ENCODE peak calls at places on chromosomes 4 and X, in six cellular contexts. X is GM23338, O is SK-N-SH, P is breast epithelium, G is esophagus muscularis mucosa, C is SK-N-MC. W is an unnamed sample.

GRCh38 chr4:150176559-150176958 is 98.3 kb downstream of the DCLK2 start:
- DNase-seq in P (no peak), C (peak; percentile 75), O (peak; percentile 34), G (peak; percentile 14), X (no peak), W (no peak)

GRCh38 chr4:55398461-55398860 is 2.7 kb downstream of the TMEM165 start:
- DNase-seq in X (no peak), O (no peak), C (no peak), G (no peak), P (no peak), W (no peak)

GRCh38 chr4:71151054-71151453 is 157.6 kb downstream of the DCK start:
- DNase-seq in G (no peak), C (no peak), O (no peak), P (no peak), X (no peak), W (no peak)

GRCh38 chr4:136571315-136571714 is 961.0 kb downstream of the PCDH18 start:
- DNase-seq in X (no peak), C (no peak), O (no peak), G (no peak), P (no peak), W (no peak)

GRCh38 chrX:149570668-149571067 is 16.6 kb downstream of the MAGEA9B start:
- DNase-seq in P (peak; percentile 20), G (no peak), X (no peak), O (no peak), C (no peak), W (no peak)

GRCh38 chr4:143163618-143164017 is 21.1 kb upstream of the USP38 start:
- DNase-seq in C (no peak), X (no peak), O (no peak), P (no peak), G (no peak), W (no peak)

GRCh38 chrX:143788265-143788664 is 67.7 kb upstream of the SPANXN2 start:
- DNase-seq in P (no peak), X (peak; percentile 1), G (no peak), C (peak; percentile 30), O (peak; percentile 8), W (no peak)

GRCh38 chr4:24060932-24061331 is 171.1 kb upstream of the PPARGC1A start:
- DNase-seq in X (no peak), O (no peak), G (no peak), P (no peak), C (no peak), W (no peak)

GRCh38 chr4:23856630-23857029 is 33.2 kb downstream of the PPARGC1A start:
- DNase-seq in G (no peak), C (no peak), P (no peak), X (no peak), O (no peak), W (no peak)

GRCh38 chr4:8819421-8820177 is 52.0 kb downstream of the HMX1 start:
- DNase-seq in O (peak; percentile 37), X (peak; percentile 28), P (no peak), C (no peak), G (peak; percentile 84), W (peak; percentile 64)

GRCh38 chrX:30831082-30831481 is 58.0 kb downstream of the TAB3 start:
- DNase-seq in G (no peak), X (peak; percentile 49), O (no peak), P (no peak), C (no peak), W (no peak)

GRCh38 chr4:175998782-175999181 is 66.9 kb upstream of the WDR17 start:
- DNase-seq in O (no peak), G (no peak), X (peak; percentile 91), C (peak; percentile 14), P (no peak), W (no peak)

GRCh38 chr4:98976716-98977115 is 18.8 kb upstream of the METAP1 start:
- DNase-seq in C (no peak), O (no peak), G (no peak), P (no peak), X (no peak), W (no peak)

GRCh38 chr4:106238819-106239420 is 77.1 kb downstream of the TBCK start:
- DNase-seq in G (no peak), C (peak; percentile 6), X (peak; percentile 80), P (no peak), O (peak; percentile 21), W (no peak)

GRCh38 chr4:57037982-57038604 is 59.4 kb downstream of the POLR2B start:
- DNase-seq in C (no peak), X (peak; percentile 89), O (peak; percentile 72), P (peak; percentile 41), G (no peak), W (no peak)

GRCh38 chr4:79082988-79083387 is 143.8 kb upstream of the PAQR3 start:
- DNase-seq in P (no peak), C (no peak), O (no peak), G (no peak), X (no peak), W (no peak)

GRCh38 chr4:142473960-142474338 is 372.2 kb downstream of the INPP4B start:
- DNase-seq in P (no peak), C (no peak), O (no peak), X (no peak), G (no peak), W (no peak)

GRCh38 chrX:63930140-63930539 is 145.1 kb upstream of the ARHGEF9 start:
- DNase-seq in G (no peak), C (no peak), X (peak; percentile 61), P (no peak), O (peak; percentile 2), W (no peak)

GRCh38 chrX:12819231-12819630 is 28.0 kb downstream of the PRPS2 start:
- DNase-seq in X (no peak), P (no peak), G (no peak), C (no peak), O (no peak), W (no peak)

GRCh38 chrX:38175140-38175539 is 45.5 kb downstream of the SRPX start:
- DNase-seq in O (peak; percentile 38), C (no peak), X (peak; percentile 64), P (no peak), G (no peak), W (no peak)

GRCh38 chr4:38667005-38667771 is 3.2 kb downstream of the KLF3 start:
- DNase-seq in X (peak; percentile 97), P (peak; percentile 82), O (peak; percentile 77), G (peak; percentile 96), C (peak; percentile 86), W (peak; percentile 99)

GRCh38 chrX:148269513-148269912 is 230.9 kb upstream of the AFF2 start:
- DNase-seq in O (no peak), X (no peak), C (no peak), G (no peak), P (no peak), W (no peak)

GRCh38 chrX:148771440-148771839 is 271.0 kb downstream of the AFF2 start:
- DNase-seq in P (no peak), C (no peak), O (no peak), X (no peak), G (no peak), W (no peak)

GRCh38 chrX:3592184-3592583 is 121.3 kb downstream of the PRKX start:
- DNase-seq in X (peak; percentile 69), G (no peak), O (no peak), C (no peak), P (no peak), W (no peak)

GRCh38 chrX:154049209-154050112 is 29.8 kb upstream of the IRAK1 start:
- DNase-seq in C (no peak), O (no peak), G (no peak), P (peak; percentile 40), X (no peak), W (no peak)

GRCh38 chrX:54708404-54708803 is 89.7 kb downstream of the ITIH6 start:
- DNase-seq in P (no peak), X (no peak), C (no peak), O (no peak), G (no peak), W (no peak)

GRCh38 chrX:40552768-40553167 is 28.0 kb upstream of the ATP6AP2 start:
- DNase-seq in G (no peak), O (no peak), C (no peak), X (no peak), P (no peak), W (no peak)

GRCh38 chrX:13752141-13752540 is 17.6 kb downstream of the OFD1 start:
- DNase-seq in X (no peak), C (no peak), G (no peak), P (no peak), O (no peak), W (no peak)

GRCh38 chr4:119781044-119781443 is 152.4 kb upstream of the PDE5A start:
- DNase-seq in C (no peak), O (no peak), G (no peak), X (no peak), P (no peak), W (no peak)

GRCh38 chr4:158948071-158948470 is 154.8 kb upstream of the RAPGEF2 start:
- DNase-seq in C (no peak), G (no peak), O (no peak), X (peak; percentile 32), P (no peak), W (no peak)

DNA sequence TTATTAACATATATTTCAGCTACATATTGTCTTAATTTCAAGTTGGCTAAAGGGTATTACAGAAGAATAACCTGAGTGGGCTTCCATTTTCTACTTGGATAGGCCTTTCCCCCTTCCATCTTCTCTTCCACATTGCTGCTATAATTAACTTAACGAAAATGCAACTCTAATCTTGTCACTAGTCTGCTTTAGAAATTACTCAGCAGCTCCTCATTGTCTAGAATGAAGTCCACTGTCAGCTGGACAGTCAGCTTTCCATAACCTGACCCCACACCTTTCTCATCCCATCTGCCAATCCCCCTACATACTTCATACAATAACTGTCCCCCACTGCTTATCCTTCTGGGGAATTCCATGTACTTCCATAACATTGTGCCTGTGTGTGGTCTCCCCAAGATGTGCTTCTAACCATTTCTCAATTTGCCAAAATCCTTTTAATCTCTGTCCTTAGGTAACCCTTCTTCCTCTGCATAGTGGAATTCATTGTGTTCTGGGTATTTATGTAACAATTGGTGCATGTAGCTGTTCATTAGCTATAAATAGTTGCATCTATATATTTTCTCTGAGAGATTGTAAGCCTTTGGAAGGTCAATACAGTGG is 4.8 kb downstream of the MND1 start:
- DNase-seq in G (no peak), P (no peak), O (no peak), C (no peak), X (no peak), W (no peak)
- H3K27ac ChIP-seq in G (no peak overlapping the region), P (no peak overlapping the region), O (no peak overlapping the region), C (no peak overlapping the region), X (no peak overlapping the region), W (no peak overlapping the region)

DNA sequence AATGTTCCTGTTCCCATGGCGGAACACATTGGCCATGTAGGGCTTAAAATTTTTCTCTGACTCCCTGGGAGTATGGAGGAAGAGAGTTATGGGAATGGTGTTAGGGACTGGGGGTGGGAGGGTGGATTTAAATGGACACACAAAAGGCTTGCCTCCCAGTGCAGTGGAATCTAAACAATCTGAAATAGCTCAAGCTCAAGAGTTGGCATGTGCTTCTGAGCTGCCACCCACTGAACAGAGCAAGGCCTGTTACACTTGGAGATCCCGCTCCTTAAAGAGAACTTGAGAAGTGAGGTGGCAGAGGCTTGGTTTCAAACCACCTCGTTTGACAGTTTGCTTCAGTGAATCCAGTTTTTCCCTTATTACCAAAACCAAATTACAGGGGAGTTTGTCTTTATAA is 188.5 kb downstream of the SOWAHB start:
- DNase-seq in X (no peak), P (no peak), C (no peak), G (no peak), O (no peak), W (no peak)
- TF ChIP-seq POLR2AphosphoS5 in X (no peak), P (no peak), C (no peak), G (peak; percentile 38), O (no peak), W (no peak)

GRCh38 chr4:1379351-1379781 is 26.9 kb downstream of the NKX1-1 start:
- DNase-seq in C (no peak), O (no peak), P (no peak), G (no peak), X (no peak), W (no peak)
- H3K36me3 ChIP-seq in C (no peaks in the 10 kb centered on the region), O (no peaks in the 10 kb centered on the region), P (no peaks in the 10 kb centered on the region), G (peaks cover 47% of the 10 kb centered on the region), X (no peaks in the 10 kb centered on the region), W (no peaks in the 10 kb centered on the region)

GRCh38 chrX:34687095-34687494 is 30.0 kb upstream of the TMEM47 start:
- DNase-seq in P (no peak), G (no peak), X (no peak), O (no peak), C (no peak), W (no peak)
- H3K27ac ChIP-seq in P (no peak overlapping the region), G (no peak overlapping the region), X (no peak overlapping the region), O (no peak overlapping the region), C (no peak overlapping the region), W (no peak overlapping the region)